ENCODE peak calls at places on chromosomes 5 and 9, in five cellular contexts. One of them, this sample, is unnamed.

GRCh38 chr5:68928617-68929302 is 165.1 kb upstream of the SLC30A5 start:
- DNase-seq in left lung: no peak
- DNase-seq in AG04450: no peak
- DNase-seq in ascending aorta: no peak
- DNase-seq in A549: no peak
- DNase-seq in this sample: no peak

GRCh38 chr5:124867064-124867707 is 120.7 kb upstream of the ZNF608 start:
- DNase-seq in left lung: no peak
- DNase-seq in AG04450: no peak
- DNase-seq in ascending aorta: no peak
- DNase-seq in A549: no peak
- DNase-seq in this sample: no peak

GRCh38 chr5:757931-758697 is 26.4 kb downstream of the ZDHHC11B start:
- DNase-seq in left lung: peak; percentile 58
- DNase-seq in AG04450: no peak
- DNase-seq in ascending aorta: peak; percentile 63
- DNase-seq in A549: no peak
- DNase-seq in this sample: no peak

GRCh38 chr9:3043369-3043768 is 199.5 kb upstream of the PUM3 start:
- DNase-seq in left lung: no peak
- DNase-seq in AG04450: no peak
- DNase-seq in ascending aorta: no peak
- DNase-seq in A549: no peak
- DNase-seq in this sample: peak; percentile 51

GRCh38 chr9:134538856-134539562 is 102.6 kb upstream of the COL5A1 start:
- DNase-seq in left lung: no peak
- DNase-seq in AG04450: no peak
- DNase-seq in ascending aorta: no peak
- DNase-seq in A549: no peak
- DNase-seq in this sample: no peak

GRCh38 chr9:102840356-102840755 is 154.8 kb upstream of the CYLC2 start:
- DNase-seq in left lung: no peak
- DNase-seq in AG04450: no peak
- DNase-seq in ascending aorta: no peak
- DNase-seq in A549: peak; percentile 54
- DNase-seq in this sample: no peak

GRCh38 chr5:115168829-115169391 is 798 bp downstream of the TRIM36 start:
- DNase-seq in left lung: no peak
- DNase-seq in AG04450: no peak
- DNase-seq in ascending aorta: no peak
- DNase-seq in A549: no peak
- DNase-seq in this sample: no peak

GRCh38 chr9:34576943-34577634 is 12.4 kb downstream of the CNTFR start:
- DNase-seq in left lung: no peak
- DNase-seq in AG04450: no peak
- DNase-seq in ascending aorta: no peak
- DNase-seq in A549: no peak
- DNase-seq in this sample: no peak

GRCh38 chr9:20397348-20397747 is 225.0 kb downstream of the MLLT3 start:
- DNase-seq in left lung: no peak
- DNase-seq in AG04450: no peak
- DNase-seq in ascending aorta: no peak
- DNase-seq in A549: no peak
- DNase-seq in this sample: no peak

GRCh38 chr9:121765021-121765950 is 113.9 kb downstream of the DAB2IP start:
- DNase-seq in left lung: no peak
- DNase-seq in AG04450: peak; percentile 10
- DNase-seq in ascending aorta: peak; percentile 86
- DNase-seq in A549: peak; percentile 31
- DNase-seq in this sample: peak; percentile 59

GRCh38 chr9:69809304-69809863 is 11.2 kb upstream of the CFAP95 start:
- DNase-seq in left lung: no peak
- DNase-seq in AG04450: no peak
- DNase-seq in ascending aorta: no peak
- DNase-seq in A549: no peak
- DNase-seq in this sample: peak; percentile 20

GRCh38 chr5:157778121-157778805 is 34.8 kb downstream of the LSM11 start:
- DNase-seq in left lung: no peak
- DNase-seq in AG04450: no peak
- DNase-seq in ascending aorta: no peak
- DNase-seq in A549: no peak
- DNase-seq in this sample: no peak

GRCh38 chr5:1228121-1228520 is 2.9 kb downstream of the SLC6A18 start:
- DNase-seq in left lung: no peak
- DNase-seq in AG04450: no peak
- DNase-seq in ascending aorta: no peak
- DNase-seq in A549: no peak
- DNase-seq in this sample: no peak

GRCh38 chr9:77251050-77251449 is 73.7 kb downstream of the VPS13A start:
- DNase-seq in left lung: no peak
- DNase-seq in AG04450: no peak
- DNase-seq in ascending aorta: no peak
- DNase-seq in A549: no peak
- DNase-seq in this sample: no peak

GRCh38 chr9:78676623-78677022 is 379.7 kb downstream of the PSAT1 start:
- DNase-seq in left lung: no peak
- DNase-seq in AG04450: no peak
- DNase-seq in ascending aorta: no peak
- DNase-seq in A549: no peak
- DNase-seq in this sample: no peak

GRCh38 chr9:36191696-36192095 is 975 bp downstream of the CLTA start:
- DNase-seq in left lung: no peak
- DNase-seq in AG04450: no peak
- DNase-seq in ascending aorta: no peak
- DNase-seq in A549: no peak
- DNase-seq in this sample: no peak

GRCh38 chr9:134314950-134315715 is 11.1 kb upstream of the RXRA start:
- DNase-seq in left lung: no peak
- DNase-seq in AG04450: no peak
- DNase-seq in ascending aorta: no peak
- DNase-seq in A549: no peak
- DNase-seq in this sample: no peak

GRCh38 chr9:113558632-113559502 is 95.3 kb downstream of the RGS3 start:
- DNase-seq in left lung: peak; percentile 52
- DNase-seq in AG04450: no peak
- DNase-seq in ascending aorta: peak; percentile 95
- DNase-seq in A549: no peak
- DNase-seq in this sample: no peak

GRCh38 chr9:34518110-34518616 is 4.6 kb downstream of the ENHO start:
- DNase-seq in left lung: no peak
- DNase-seq in AG04450: no peak
- DNase-seq in ascending aorta: peak; percentile 57
- DNase-seq in A549: no peak
- DNase-seq in this sample: no peak

GRCh38 chr5:26487553-26487952 is 550.8 kb downstream of the CDH9 start:
- DNase-seq in left lung: no peak
- DNase-seq in AG04450: no peak
- DNase-seq in ascending aorta: no peak
- DNase-seq in A549: no peak
- DNase-seq in this sample: no peak

GRCh38 chr5:10315824-10316509 is 8.3 kb upstream of the CMBL start:
- DNase-seq in left lung: peak; percentile 22
- DNase-seq in AG04450: no peak
- DNase-seq in ascending aorta: no peak
- DNase-seq in A549: no peak
- DNase-seq in this sample: no peak

GRCh38 chr5:151281001-151281639 is 22.4 kb downstream of the SLC36A3 start:
- DNase-seq in left lung: no peak
- DNase-seq in AG04450: no peak
- DNase-seq in ascending aorta: no peak
- DNase-seq in A549: no peak
- DNase-seq in this sample: no peak

GRCh38 chr9:106897681-106898080 is 34.7 kb downstream of the ZNF462 start:
- DNase-seq in left lung: no peak
- DNase-seq in AG04450: no peak
- DNase-seq in ascending aorta: no peak
- DNase-seq in A549: no peak
- DNase-seq in this sample: no peak

GRCh38 chr5:102581011-102581410 is 82.2 kb upstream of the SLCO6A1 start:
- DNase-seq in left lung: no peak
- DNase-seq in AG04450: no peak
- DNase-seq in ascending aorta: no peak
- DNase-seq in A549: no peak
- DNase-seq in this sample: no peak

GRCh38 chr5:150181766-150182545 is 7.9 kb upstream of the SLC6A7 start:
- DNase-seq in left lung: no peak
- DNase-seq in AG04450: no peak
- DNase-seq in ascending aorta: no peak
- DNase-seq in A549: no peak
- DNase-seq in this sample: peak; percentile 25

GRCh38 chr9:91992636-91993035 is 42.6 kb upstream of the ROR2 start:
- DNase-seq in left lung: no peak
- DNase-seq in AG04450: peak; percentile 62
- DNase-seq in ascending aorta: no peak
- DNase-seq in A549: peak; percentile 12
- DNase-seq in this sample: peak; percentile 69

GRCh38 chr5:66689522-66690220 is 93.5 kb downstream of the MAST4 start:
- DNase-seq in left lung: no peak
- DNase-seq in AG04450: no peak
- DNase-seq in ascending aorta: no peak
- DNase-seq in A549: no peak
- DNase-seq in this sample: no peak

GRCh38 chr9:4077499-4078102 is 222.3 kb downstream of the GLIS3 start:
- DNase-seq in left lung: peak; percentile 76
- DNase-seq in AG04450: peak; percentile 29
- DNase-seq in ascending aorta: peak; percentile 92
- DNase-seq in A549: peak; percentile 76
- DNase-seq in this sample: peak; percentile 77

GRCh38 chr9:31541626-31542025 is 842.8 kb upstream of the ACO1 start:
- DNase-seq in left lung: no peak
- DNase-seq in AG04450: no peak
- DNase-seq in ascending aorta: no peak
- DNase-seq in A549: no peak
- DNase-seq in this sample: no peak

GRCh38 chr9:31542384-31543055 is 841.9 kb upstream of the ACO1 start:
- DNase-seq in left lung: no peak
- DNase-seq in AG04450: no peak
- DNase-seq in ascending aorta: no peak
- DNase-seq in A549: peak; percentile 18
- DNase-seq in this sample: no peak
- H3K27ac ChIP-seq in left lung: no peak overlapping the region
- H3K27ac ChIP-seq in AG04450: no peak overlapping the region
- H3K27ac ChIP-seq in ascending aorta: no peak overlapping the region
- H3K27ac ChIP-seq in A549: no peak overlapping the region
- H3K27ac ChIP-seq in this sample: no peak overlapping the region

GRCh38 chr5:160312139-160312959 is at the start of gene CCNJL:
- DNase-seq in left lung: peak; percentile 68
- DNase-seq in AG04450: no peak
- DNase-seq in ascending aorta: peak; percentile 65
- DNase-seq in A549: peak; percentile 62
- DNase-seq in this sample: peak; percentile 90
- H3K4me3 ChIP-seq in left lung: peak within 1 kb of the TSS; percentile 71
- H3K4me3 ChIP-seq in AG04450: peak within 1 kb of the TSS; percentile 84
- H3K4me3 ChIP-seq in ascending aorta: peak within 1 kb of the TSS; percentile 70
- H3K4me3 ChIP-seq in A549: peak within 1 kb of the TSS; percentile 80
- H3K4me3 ChIP-seq in this sample: peak within 1 kb of the TSS; percentile 99

DNA sequence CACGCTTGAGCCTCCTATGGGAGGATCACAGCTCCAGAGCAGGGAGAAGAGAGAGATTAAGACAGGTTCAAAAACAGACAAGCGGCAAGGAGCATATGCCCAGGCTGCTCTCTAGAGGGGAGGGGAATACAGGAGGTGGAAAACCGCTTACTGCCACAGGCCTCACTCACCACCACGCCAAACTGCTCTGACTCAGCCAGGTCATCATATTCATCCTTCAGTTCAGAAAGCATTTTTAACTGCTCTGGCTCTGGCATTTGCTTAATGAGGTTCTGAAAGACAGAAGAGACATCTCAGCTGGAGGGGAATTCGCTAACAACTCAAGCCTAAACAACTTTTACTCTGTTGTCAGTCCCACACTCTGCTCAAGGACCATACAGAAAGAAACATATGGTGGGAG is 40.1 kb downstream of the PCDHGC5 start:
- DNase-seq in left lung: no peak
- DNase-seq in AG04450: no peak
- DNase-seq in ascending aorta: peak; percentile 66
- DNase-seq in A549: no peak
- DNase-seq in this sample: no peak
- H3K27ac ChIP-seq in left lung: peak overlapping the region; percentile 58
- H3K27ac ChIP-seq in AG04450: peak overlapping the region; percentile 89
- H3K27ac ChIP-seq in ascending aorta: peak overlapping the region; percentile 88
- H3K27ac ChIP-seq in A549: no peak overlapping the region
- H3K27ac ChIP-seq in this sample: no peak overlapping the region

GRCh38 chr9:88052446-88052845 is 78.1 kb upstream of the CDK20 start:
- DNase-seq in left lung: no peak
- DNase-seq in AG04450: no peak
- DNase-seq in ascending aorta: no peak
- DNase-seq in A549: no peak
- DNase-seq in this sample: no peak
- H3K4me3 ChIP-seq in left lung: no peak overlapping the region
- H3K4me3 ChIP-seq in AG04450: no peak overlapping the region
- H3K4me3 ChIP-seq in ascending aorta: no peak overlapping the region
- H3K4me3 ChIP-seq in A549: no peak overlapping the region
- H3K4me3 ChIP-seq in this sample: no peak overlapping the region

GRCh38 chr9:136717399-136717798 is 5.0 kb downstream of the DIPK1B start:
- DNase-seq in left lung: no peak
- DNase-seq in AG04450: no peak
- DNase-seq in ascending aorta: no peak
- DNase-seq in A549: no peak
- DNase-seq in this sample: no peak

GRCh38 chr9:136713555-136713949 is 1.2 kb downstream of the DIPK1B start:
- DNase-seq in left lung: no peak
- DNase-seq in AG04450: no peak
- DNase-seq in ascending aorta: no peak
- DNase-seq in A549: no peak
- DNase-seq in this sample: no peak

GRCh38 chr9:136712690-136713554 is 550 bp downstream of the DIPK1B start:
- DNase-seq in left lung: no peak
- DNase-seq in AG04450: no peak
- DNase-seq in ascending aorta: no peak
- DNase-seq in A549: no peak
- DNase-seq in this sample: no peak

GRCh38 chr9:136714096-136714875 is 1.9 kb downstream of the DIPK1B start:
- DNase-seq in left lung: no peak
- DNase-seq in AG04450: no peak
- DNase-seq in ascending aorta: no peak
- DNase-seq in A549: no peak
- DNase-seq in this sample: no peak

DNA sequence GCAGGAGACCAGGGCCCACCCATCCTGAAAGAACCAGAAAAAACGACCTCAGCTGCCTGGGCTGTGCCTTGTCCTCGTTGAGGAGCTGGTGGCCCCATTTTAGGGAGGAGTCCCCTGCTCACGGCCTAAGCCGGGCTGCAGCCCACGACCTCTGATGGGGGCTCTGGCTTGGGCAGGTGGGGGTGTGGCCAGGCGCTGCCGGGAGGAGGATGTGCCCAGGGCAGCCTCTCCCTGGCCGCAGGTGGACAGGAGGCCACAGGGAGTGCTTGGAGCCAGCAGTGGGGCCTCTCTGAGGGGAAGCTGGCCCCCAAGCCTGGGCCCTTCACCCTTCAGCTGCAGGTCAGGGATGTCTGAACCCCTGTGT is 2.5 kb downstream of the DIPK1B start:
- DNase-seq in left lung: no peak
- DNase-seq in AG04450: no peak
- DNase-seq in ascending aorta: no peak
- DNase-seq in A549: no peak
- DNase-seq in this sample: no peak
- H3K27ac ChIP-seq in left lung: peak overlapping the region; percentile 55
- H3K27ac ChIP-seq in AG04450: no peak overlapping the region
- H3K27ac ChIP-seq in ascending aorta: no peak overlapping the region
- H3K27ac ChIP-seq in A549: no peak overlapping the region
- H3K27ac ChIP-seq in this sample: no peak overlapping the region